ENCODE peak calls at places on chromosomes 1 and 21, in nine cellular contexts. One of them, this sample, is unnamed.
A peak's percentile ranks its signal among the peaks of the same experiment; 100 is the strongest.

GRCh38 chr1:28258628-28259251 is 578 bp upstream of the SESN2 start:
- DNase-seq in suprapubic skin: no peak
- DNase-seq in lung: no peak
- DNase-seq in left lung: no peak
- DNase-seq in colonic mucosa: no peak
- DNase-seq in cardiac fibroblast: no peak
- DNase-seq in vagina: no peak
- DNase-seq in fibroblast of pulmonary artery: peak; percentile 13
- DNase-seq in AG09309: no peak
- DNase-seq in this sample: peak; percentile 57

GRCh38 chr21:40587786-40588353 is 259.1 kb downstream of the DSCAM start:
- DNase-seq in suprapubic skin: no peak
- DNase-seq in lung: no peak
- DNase-seq in left lung: no peak
- DNase-seq in colonic mucosa: no peak
- DNase-seq in cardiac fibroblast: no peak
- DNase-seq in vagina: no peak
- DNase-seq in fibroblast of pulmonary artery: no peak
- DNase-seq in AG09309: no peak
- DNase-seq in this sample: no peak

GRCh38 chr1:200302893-200303250 is 107.0 kb downstream of the ZNF281 start:
- DNase-seq in suprapubic skin: no peak
- DNase-seq in lung: no peak
- DNase-seq in left lung: no peak
- DNase-seq in colonic mucosa: no peak
- DNase-seq in cardiac fibroblast: peak; percentile 17
- DNase-seq in vagina: no peak
- DNase-seq in fibroblast of pulmonary artery: no peak
- DNase-seq in AG09309: no peak
- DNase-seq in this sample: no peak

GRCh38 chr1:193181985-193182384 is 4.4 kb downstream of the B3GALT2 start:
- DNase-seq in suprapubic skin: no peak
- DNase-seq in lung: no peak
- DNase-seq in left lung: no peak
- DNase-seq in colonic mucosa: no peak
- DNase-seq in cardiac fibroblast: no peak
- DNase-seq in vagina: no peak
- DNase-seq in fibroblast of pulmonary artery: peak; percentile 14
- DNase-seq in AG09309: no peak
- DNase-seq in this sample: no peak

GRCh38 chr1:156291226-156292061 is 4.0 kb downstream of the GLMP start:
- DNase-seq in suprapubic skin: peak; percentile 95
- DNase-seq in lung: peak; percentile 87
- DNase-seq in left lung: peak; percentile 96
- DNase-seq in colonic mucosa: peak; percentile 94
- DNase-seq in cardiac fibroblast: peak; percentile 86
- DNase-seq in vagina: no peak
- DNase-seq in fibroblast of pulmonary artery: peak; percentile 77
- DNase-seq in AG09309: no peak
- DNase-seq in this sample: peak; percentile 83

GRCh38 chr21:39885119-39885848 is 18.0 kb downstream of the PCP4 start:
- DNase-seq in suprapubic skin: no peak
- DNase-seq in lung: no peak
- DNase-seq in left lung: no peak
- DNase-seq in colonic mucosa: no peak
- DNase-seq in cardiac fibroblast: no peak
- DNase-seq in vagina: no peak
- DNase-seq in fibroblast of pulmonary artery: no peak
- DNase-seq in AG09309: no peak
- DNase-seq in this sample: no peak

GRCh38 chr1:114206392-114206791 is 52.7 kb upstream of the SYT6 start:
- DNase-seq in suprapubic skin: no peak
- DNase-seq in lung: no peak
- DNase-seq in left lung: no peak
- DNase-seq in colonic mucosa: no peak
- DNase-seq in cardiac fibroblast: no peak
- DNase-seq in vagina: no peak
- DNase-seq in fibroblast of pulmonary artery: no peak
- DNase-seq in AG09309: no peak
- DNase-seq in this sample: no peak

GRCh38 chr21:15170614-15171013 is 105.8 kb upstream of the NRIP1 start:
- DNase-seq in suprapubic skin: no peak
- DNase-seq in lung: no peak
- DNase-seq in left lung: no peak
- DNase-seq in colonic mucosa: no peak
- DNase-seq in cardiac fibroblast: no peak
- DNase-seq in vagina: no peak
- DNase-seq in fibroblast of pulmonary artery: no peak
- DNase-seq in AG09309: no peak
- DNase-seq in this sample: no peak

GRCh38 chr1:229339520-229339919 is 3.3 kb downstream of the CCSAP start:
- DNase-seq in suprapubic skin: no peak
- DNase-seq in lung: no peak
- DNase-seq in left lung: no peak
- DNase-seq in colonic mucosa: no peak
- DNase-seq in cardiac fibroblast: no peak
- DNase-seq in vagina: no peak
- DNase-seq in fibroblast of pulmonary artery: no peak
- DNase-seq in AG09309: no peak
- DNase-seq in this sample: no peak

GRCh38 chr1:99963041-99963795 is 6.6 kb upstream of the SLC35A3 start:
- DNase-seq in suprapubic skin: no peak
- DNase-seq in lung: no peak
- DNase-seq in left lung: no peak
- DNase-seq in colonic mucosa: no peak
- DNase-seq in cardiac fibroblast: peak; percentile 49
- DNase-seq in vagina: no peak
- DNase-seq in fibroblast of pulmonary artery: peak; percentile 71
- DNase-seq in AG09309: no peak
- DNase-seq in this sample: no peak

GRCh38 chr1:240824238-240824637 is 212.3 kb upstream of the GREM2 start:
- DNase-seq in suprapubic skin: no peak
- DNase-seq in lung: no peak
- DNase-seq in left lung: no peak
- DNase-seq in colonic mucosa: no peak
- DNase-seq in cardiac fibroblast: no peak
- DNase-seq in vagina: no peak
- DNase-seq in fibroblast of pulmonary artery: no peak
- DNase-seq in AG09309: no peak
- DNase-seq in this sample: no peak
- TF ChIP-seq CTCF in suprapubic skin: no peak
- TF ChIP-seq CTCF in lung: no peak
- TF ChIP-seq CTCF in left lung: no peak
- TF ChIP-seq CTCF in colonic mucosa: no peak
- TF ChIP-seq CTCF in cardiac fibroblast: no peak
- TF ChIP-seq CTCF in vagina: no peak
- TF ChIP-seq CTCF in fibroblast of pulmonary artery: no peak
- TF ChIP-seq CTCF in AG09309: no peak
- TF ChIP-seq CTCF in this sample: no peak

GRCh38 chr1:22018583-22019559 is 17.4 kb downstream of the CELA3A start:
- DNase-seq in suprapubic skin: no peak
- DNase-seq in lung: peak; percentile 33
- DNase-seq in left lung: no peak
- DNase-seq in colonic mucosa: no peak
- DNase-seq in cardiac fibroblast: peak; percentile 89
- DNase-seq in vagina: no peak
- DNase-seq in fibroblast of pulmonary artery: peak; percentile 91
- DNase-seq in AG09309: peak; percentile 75
- DNase-seq in this sample: peak; percentile 96
- TF ChIP-seq CTCF in suprapubic skin: no peak
- TF ChIP-seq CTCF in lung: no peak
- TF ChIP-seq CTCF in left lung: no peak
- TF ChIP-seq CTCF in colonic mucosa: no peak
- TF ChIP-seq CTCF in cardiac fibroblast: peak; percentile 62
- TF ChIP-seq CTCF in vagina: no peak
- TF ChIP-seq CTCF in fibroblast of pulmonary artery: peak; percentile 63
- TF ChIP-seq CTCF in AG09309: peak; percentile 60
- TF ChIP-seq CTCF in this sample: peak; percentile 29

DNA sequence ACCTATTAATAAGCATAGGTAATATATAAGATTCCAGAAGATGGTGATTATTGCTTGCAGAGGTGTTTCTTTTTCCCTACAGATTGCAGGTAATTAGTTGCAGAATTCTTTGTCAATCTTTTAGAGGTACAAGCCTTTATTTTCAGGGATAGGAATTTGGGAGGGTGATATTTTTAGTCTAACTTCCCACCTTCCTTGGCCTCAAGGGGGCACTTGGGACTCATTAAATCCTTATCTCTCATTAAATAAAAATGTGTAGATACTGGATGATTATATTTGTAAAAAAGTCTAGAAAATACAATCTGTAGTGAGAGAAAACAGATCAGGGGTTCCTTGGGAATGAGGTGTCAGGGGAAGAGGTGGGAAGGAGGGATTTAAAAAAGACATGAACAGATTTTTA is 179.2 kb downstream of the PATJ start:
- DNase-seq in suprapubic skin: no peak
- DNase-seq in lung: no peak
- DNase-seq in left lung: no peak
- DNase-seq in colonic mucosa: no peak
- DNase-seq in cardiac fibroblast: no peak
- DNase-seq in vagina: no peak
- DNase-seq in fibroblast of pulmonary artery: no peak
- DNase-seq in AG09309: no peak
- DNase-seq in this sample: no peak
- TF ChIP-seq CTCF in suprapubic skin: no peak
- TF ChIP-seq CTCF in lung: no peak
- TF ChIP-seq CTCF in left lung: no peak
- TF ChIP-seq CTCF in colonic mucosa: no peak
- TF ChIP-seq CTCF in cardiac fibroblast: peak; percentile 32
- TF ChIP-seq CTCF in vagina: no peak
- TF ChIP-seq CTCF in fibroblast of pulmonary artery: peak; percentile 9
- TF ChIP-seq CTCF in AG09309: peak; percentile 20
- TF ChIP-seq CTCF in this sample: no peak

GRCh38 chr1:227543283-227544066 is 19.9 kb upstream of the ZNF678 start:
- DNase-seq in suprapubic skin: no peak
- DNase-seq in lung: no peak
- DNase-seq in left lung: peak; percentile 49
- DNase-seq in colonic mucosa: no peak
- DNase-seq in cardiac fibroblast: no peak
- DNase-seq in vagina: peak; percentile 74
- DNase-seq in fibroblast of pulmonary artery: no peak
- DNase-seq in AG09309: no peak
- DNase-seq in this sample: no peak

GRCh38 chr1:227541796-227542152 is 21.6 kb upstream of the ZNF678 start:
- DNase-seq in suprapubic skin: peak; percentile 67
- DNase-seq in lung: no peak
- DNase-seq in left lung: peak; percentile 86
- DNase-seq in colonic mucosa: peak; percentile 26
- DNase-seq in cardiac fibroblast: peak; percentile 18
- DNase-seq in vagina: peak; percentile 62
- DNase-seq in fibroblast of pulmonary artery: no peak
- DNase-seq in AG09309: no peak
- DNase-seq in this sample: peak; percentile 51

GRCh38 chr1:227544067-227544655 is 19.2 kb upstream of the ZNF678 start:
- DNase-seq in suprapubic skin: no peak
- DNase-seq in lung: no peak
- DNase-seq in left lung: peak; percentile 58
- DNase-seq in colonic mucosa: no peak
- DNase-seq in cardiac fibroblast: no peak
- DNase-seq in vagina: no peak
- DNase-seq in fibroblast of pulmonary artery: no peak
- DNase-seq in AG09309: no peak
- DNase-seq in this sample: no peak

GRCh38 chr1:227541129-227541528 is 22.2 kb upstream of the ZNF678 start:
- DNase-seq in suprapubic skin: no peak
- DNase-seq in lung: no peak
- DNase-seq in left lung: peak; percentile 43
- DNase-seq in colonic mucosa: no peak
- DNase-seq in cardiac fibroblast: no peak
- DNase-seq in vagina: peak; percentile 67
- DNase-seq in fibroblast of pulmonary artery: no peak
- DNase-seq in AG09309: no peak
- DNase-seq in this sample: no peak

DNA sequence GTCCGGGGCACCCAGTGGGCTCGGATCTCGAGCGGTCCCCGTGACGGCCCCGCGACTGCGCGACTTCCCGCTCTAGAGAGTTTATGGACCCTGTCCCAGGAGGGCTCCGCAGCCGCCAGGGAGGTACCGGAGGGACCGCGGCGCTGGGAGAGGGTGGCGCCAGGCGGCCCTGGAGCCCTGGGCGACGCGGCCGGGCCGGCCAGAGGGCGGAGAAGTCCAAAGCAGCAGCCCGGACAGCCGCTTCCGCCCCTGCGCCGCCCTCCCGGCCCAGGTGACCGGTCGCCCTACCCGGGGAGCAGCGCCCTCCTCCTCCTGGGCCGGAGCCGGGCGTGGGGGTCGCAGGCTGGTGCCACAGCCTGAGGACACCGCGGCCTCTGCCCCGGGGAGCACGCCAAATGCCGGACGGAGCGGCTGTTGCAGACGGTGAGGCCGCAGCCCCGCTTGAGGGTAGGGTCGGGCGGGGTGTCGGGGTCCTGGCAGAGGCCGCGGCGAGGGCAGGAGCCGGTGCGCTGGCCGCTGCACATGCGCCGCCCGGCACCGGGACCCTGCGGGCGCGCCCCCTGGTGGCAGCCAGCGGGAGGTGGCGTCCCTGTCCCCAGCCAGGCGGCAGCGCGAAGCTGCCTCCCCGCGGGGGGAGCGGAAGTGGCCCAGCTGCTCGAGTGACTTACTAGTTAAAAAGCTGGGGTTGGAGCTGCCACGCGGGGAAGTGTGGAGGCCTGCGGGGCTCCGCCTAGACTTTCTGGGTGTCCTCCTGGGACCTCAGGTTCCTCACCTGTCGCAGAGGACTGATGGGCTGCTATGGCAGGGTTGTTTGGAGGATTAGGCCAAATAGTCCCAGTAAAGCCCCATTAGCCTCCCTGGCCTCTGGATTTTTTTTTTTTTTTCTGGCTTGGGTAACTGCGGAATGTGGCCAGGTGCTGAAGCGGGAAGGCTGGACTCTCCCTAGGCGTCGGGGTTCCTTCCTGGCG is 20.9 kb upstream of the ZNF678 start:
- DNase-seq in suprapubic skin: peak; percentile 88
- DNase-seq in lung: peak; percentile 88
- DNase-seq in left lung: peak; percentile 98
- DNase-seq in colonic mucosa: peak; percentile 89
- DNase-seq in cardiac fibroblast: peak; percentile 80
- DNase-seq in vagina: peak; percentile 90
- DNase-seq in fibroblast of pulmonary artery: peak; percentile 74
- DNase-seq in AG09309: peak; percentile 37
- DNase-seq in this sample: peak; percentile 80
- TF ChIP-seq CTCF in suprapubic skin: peak; percentile 80
- TF ChIP-seq CTCF in lung: peak; percentile 76
- TF ChIP-seq CTCF in left lung: peak; percentile 99
- TF ChIP-seq CTCF in colonic mucosa: peak; percentile 98
- TF ChIP-seq CTCF in cardiac fibroblast: peak; percentile 42
- TF ChIP-seq CTCF in vagina: peak; percentile 91
- TF ChIP-seq CTCF in fibroblast of pulmonary artery: peak; percentile 48
- TF ChIP-seq CTCF in AG09309: peak; percentile 62
- TF ChIP-seq CTCF in this sample: peak; percentile 98

GRCh38 chr1:207487636-207488035 is 8.3 kb upstream of the CR1 start:
- DNase-seq in suprapubic skin: no peak
- DNase-seq in lung: no peak
- DNase-seq in left lung: no peak
- DNase-seq in colonic mucosa: no peak
- DNase-seq in cardiac fibroblast: no peak
- DNase-seq in vagina: no peak
- DNase-seq in fibroblast of pulmonary artery: no peak
- DNase-seq in AG09309: no peak
- DNase-seq in this sample: no peak
- TF ChIP-seq CTCF in suprapubic skin: no peak
- TF ChIP-seq CTCF in lung: no peak
- TF ChIP-seq CTCF in left lung: no peak
- TF ChIP-seq CTCF in colonic mucosa: no peak
- TF ChIP-seq CTCF in cardiac fibroblast: no peak
- TF ChIP-seq CTCF in vagina: no peak
- TF ChIP-seq CTCF in fibroblast of pulmonary artery: no peak
- TF ChIP-seq CTCF in AG09309: no peak
- TF ChIP-seq CTCF in this sample: no peak